ENCODE peak calls at places on chromosomes 5 and 9, in seven cellular contexts. V is AML-193, J is NCI-H2107, E is NAMALWA, M is HEK293T, I is NCI-H1105, S is cerebellum. F is an unnamed sample.
A peak's percentile ranks its signal among the peaks of the same experiment; 100 is the strongest.

GRCh38 chr9:81032831-81033230 is 656.5 kb downstream of the TLE1 start:
- DNase-seq in E (no peak), V (no peak), S (no peak), M (no peak), J (no peak), I (no peak), F (no peak)

GRCh38 chr9:133403766-133404439 is 13.9 kb downstream of the REXO4 start:
- DNase-seq in J (peak; percentile 29), E (peak; percentile 57), I (no peak), V (no peak), S (no peak), M (peak; percentile 55), F (no peak)

GRCh38 chr9:109231593-109231992 is 64.5 kb upstream of the FRRS1L start:
- DNase-seq in J (no peak), E (no peak), I (no peak), V (no peak), S (no peak), M (no peak), F (no peak)

GRCh38 chr5:65066385-65066784 is 297.7 kb downstream of the CWC27 start:
- DNase-seq in M (no peak), J (no peak), S (no peak), E (no peak), V (no peak), I (no peak), F (peak; percentile 53)

GRCh38 chr5:1656271-1656975 is 132.7 kb upstream of the LPCAT1 start:
- DNase-seq in E (no peak), S (no peak), M (no peak), J (no peak), V (no peak), I (no peak), F (no peak)

GRCh38 chr9:107286057-107286456 is 3.0 kb downstream of the RAD23B start:
- DNase-seq in E (no peak), M (no peak), V (no peak), I (no peak), S (no peak), J (no peak), F (no peak)

GRCh38 chr9:91818647-91819403 is 131.2 kb downstream of the ROR2 start:
- DNase-seq in J (no peak), V (no peak), I (no peak), M (no peak), S (no peak), E (no peak), F (no peak)

GRCh38 chr5:74149395-74149794 is 491.1 kb downstream of the ENC1 start:
- DNase-seq in I (no peak), M (no peak), V (peak; percentile 11), S (no peak), E (no peak), J (no peak), F (peak; percentile 25)

GRCh38 chr5:156438076-156438475 is 111.1 kb downstream of the SGCD start:
- DNase-seq in S (peak; percentile 41), J (no peak), E (no peak), I (no peak), V (no peak), M (no peak), F (no peak)

GRCh38 chr9:19922476-19923118 is 133.8 kb upstream of the SLC24A2 start:
- DNase-seq in S (peak; percentile 26), J (no peak), E (no peak), V (no peak), I (peak; percentile 41), M (peak; percentile 81), F (peak; percentile 94)

GRCh38 chr5:65480306-65480865 is 1.3 kb downstream of the ADAMTS6 start:
- DNase-seq in I (no peak), E (peak; percentile 86), V (peak; percentile 34), M (peak; percentile 25), S (peak; percentile 4), J (no peak), F (peak; percentile 65)

GRCh38 chr5:67695369-67695768 is 498.8 kb upstream of the CD180 start:
- DNase-seq in S (peak; percentile 56), I (no peak), E (no peak), M (no peak), J (no peak), V (no peak), F (no peak)

GRCh38 chr9:127122176-127123151 is at the start of gene ANGPTL2:
- DNase-seq in E (peak; percentile 8), V (no peak), S (peak; percentile 89), I (peak; percentile 66), J (no peak), M (no peak), F (peak; percentile 96)

GRCh38 chr9:108213516-108213915 is 642.3 kb downstream of the ACTL7B start:
- DNase-seq in S (no peak), J (no peak), I (no peak), M (no peak), V (no peak), E (peak; percentile 9), F (no peak)

GRCh38 chr9:135907006-135907434 is 326 bp downstream of the CAMSAP1 start:
- DNase-seq in J (no peak), S (no peak), E (no peak), M (peak; percentile 53), I (no peak), V (no peak), F (peak; percentile 14)

GRCh38 chr5:172004824-172005237 is 1.6 kb downstream of the FBXW11 start:
- DNase-seq in I (no peak), M (no peak), J (no peak), E (peak; percentile 65), V (peak; percentile 11), S (no peak), F (no peak)

GRCh38 chr5:39461007-39461682 is 36.4 kb upstream of the DAB2 start:
- DNase-seq in I (no peak), V (no peak), S (no peak), J (no peak), M (no peak), E (peak; percentile 23), F (peak; percentile 74)

GRCh38 chr9:98807811-98808195 is 333 bp downstream of the GALNT12 start:
- DNase-seq in M (peak; percentile 60), E (peak; percentile 49), I (peak; percentile 40), S (no peak), V (no peak), J (no peak), F (no peak)

GRCh38 chr9:1869843-1870242 is 145.3 kb upstream of the SMARCA2 start:
- DNase-seq in V (peak; percentile 6), J (no peak), S (no peak), E (peak; percentile 73), I (peak; percentile 7), M (peak; percentile 19), F (no peak)

GRCh38 chr5:80206282-80206681 is 49.6 kb downstream of the SERINC5 start:
- DNase-seq in I (no peak), M (no peak), J (no peak), S (no peak), V (no peak), E (no peak), F (no peak)

GRCh38 chr5:24714757-24715156 is 70.0 kb upstream of the CDH10 start:
- DNase-seq in V (no peak), J (no peak), E (no peak), S (no peak), M (no peak), I (no peak), F (peak; percentile 43)

GRCh38 chr9:134686896-134687295 is 45.3 kb downstream of the COL5A1 start:
- DNase-seq in V (no peak), E (no peak), M (no peak), I (no peak), J (no peak), S (no peak), F (no peak)

GRCh38 chr5:135272311-135272805 is 126.7 kb downstream of the MACROH2A1 start:
- DNase-seq in M (no peak), S (no peak), J (no peak), V (no peak), I (no peak), E (no peak), F (no peak)

GRCh38 chr5:166781729-166782128 is 1509.7 kb upstream of the WWC1 start:
- DNase-seq in I (no peak), S (no peak), J (no peak), V (no peak), E (no peak), M (no peak), F (peak; percentile 16)

GRCh38 chr9:19185191-19185590 is 45.3 kb upstream of the DENND4C start:
- DNase-seq in I (no peak), J (no peak), M (no peak), V (no peak), S (no peak), E (no peak), F (no peak)

GRCh38 chr5:91906027-91906426 is 522.9 kb upstream of the ARRDC3 start:
- DNase-seq in S (no peak), E (no peak), J (no peak), M (no peak), V (no peak), I (no peak), F (no peak)

GRCh38 chr9:18699749-18700148 is 225.8 kb downstream of the ADAMTSL1 start:
- DNase-seq in E (no peak), V (no peak), M (no peak), I (no peak), J (no peak), S (no peak), F (no peak)